ENCODE peak calls at places on chromosomes 16 and 17, in six cellular contexts. O is HCT116; G is activated T-cell treated with anti-CD3 and anti-CD28 coated beads, Interleukin-2, amount 50 U/mL, for 24 hours; P is ELF-1; T is GM23338; X is progenitor cell of endocrine pancreas. F is an unnamed sample.

GRCh38 chr16:27344707-27345106 is 30.9 kb downstream of the IL4R start:
- DNase-seq in T (no peak), P (no peak), O (no peak), G (no peak), X (no peak), F (no peak)

GRCh38 chr17:1298616-1299015 is 19.2 kb downstream of the TRARG1 start:
- DNase-seq in X (peak), G (peak), T (peak), O (no peak), P (peak), F (peak)

GRCh38 chr16:73232555-73233422 is 184.9 kb upstream of the ZFHX3 start:
- DNase-seq in T (no peak), X (peak), P (peak), O (peak), G (no peak), F (no peak)

GRCh38 chr16:84550096-84550495 is 45.6 kb upstream of the MEAK7 start:
- DNase-seq in O (no peak), P (no peak), X (no peak), G (peak), T (no peak), F (no peak)

GRCh38 chr17:76265624-76266243 is 586 bp downstream of the UBALD2 start:
- DNase-seq in O (no peak), X (peak), P (peak), T (peak), G (peak), F (peak)

GRCh38 chr16:11914759-11915643 is 755 bp downstream of the GSPT1 start:
- DNase-seq in X (no peak), P (peak), O (no peak), G (peak), T (peak), F (peak)

GRCh38 chr17:45409659-45410076 is 23.0 kb downstream of the ARHGAP27 start:
- DNase-seq in P (no peak), T (no peak), O (no peak), X (no peak), G (peak), F (peak)

GRCh38 chr16:28872952-28873351 is 5.3 kb upstream of the ATP2A1 start:
- DNase-seq in O (no peak), G (no peak), T (no peak), P (no peak), X (no peak), F (peak)

GRCh38 chr17:48055531-48056245 is 7.5 kb downstream of the NFE2L1 start:
- DNase-seq in O (peak), T (peak), X (no peak), G (peak), P (peak), F (peak)

GRCh38 chr17:79950711-79951110 is 85.0 kb downstream of the TBC1D16 start:
- DNase-seq in T (peak), P (peak), O (no peak), X (no peak), G (peak), F (peak)

GRCh38 chr16:46801428-46802049 is 29.4 kb downstream of the C16orf87 start:
- DNase-seq in G (no peak), P (no peak), X (no peak), O (no peak), T (peak), F (peak)

GRCh38 chr16:50267651-50268050 is 1.3 kb downstream of the ADCY7 start:
- DNase-seq in T (no peak), G (peak), O (no peak), P (no peak), X (no peak), F (peak)

GRCh38 chr17:44473367-44473766 is 29.8 kb downstream of the GPATCH8 start:
- DNase-seq in P (no peak), X (no peak), G (no peak), T (no peak), O (no peak), F (no peak)

GRCh38 chr16:12405083-12405482 is 398.6 kb downstream of the CPPED1 start:
- DNase-seq in G (no peak), T (no peak), O (no peak), P (no peak), X (no peak), F (no peak)

GRCh38 chr17:72122668-72123495 is 2.1 kb downstream of the SOX9 start:
- DNase-seq in P (peak), X (peak), T (peak), O (no peak), G (no peak), F (peak)

GRCh38 chr17:38590988-38591758 is 14.6 kb downstream of the SRCIN1 start:
- DNase-seq in P (peak), X (no peak), O (no peak), G (no peak), T (no peak), F (no peak)

GRCh38 chr17:40355123-40355803 is 9.3 kb downstream of the GJD3 start:
- DNase-seq in O (no peak), X (peak), T (peak), P (peak), G (peak), F (peak)

GRCh38 chr17:978110-979093 is 1.2 kb downstream of the NXN start:
- DNase-seq in T (no peak), P (peak), X (peak), O (no peak), G (peak), F (peak)

GRCh38 chr17:29936724-29937123 is 4.7 kb upstream of the EFCAB5 start:
- DNase-seq in X (no peak), G (no peak), P (no peak), T (no peak), O (no peak), F (no peak)

GRCh38 chr16:20997147-20997546 is 96.6 kb downstream of the LYRM1 start:
- DNase-seq in P (no peak), G (no peak), T (no peak), X (no peak), O (no peak), F (no peak)

GRCh38 chr16:47847220-47847970 is 308.4 kb downstream of the ABCC12 start:
- DNase-seq in T (no peak), P (no peak), O (no peak), X (no peak), G (no peak), F (no peak)

GRCh38 chr16:1579214-1579613 is 32.7 kb downstream of the IFT140 start:
- DNase-seq in P (no peak), X (no peak), T (no peak), O (no peak), G (no peak), F (no peak)

GRCh38 chr16:51041546-51041945 is 109.5 kb downstream of the SALL1 start:
- DNase-seq in X (no peak), P (no peak), G (no peak), O (no peak), T (no peak), F (no peak)

GRCh38 chr17:52124993-52125392 is 33.5 kb downstream of the CA10 start:
- DNase-seq in G (no peak), P (no peak), X (no peak), T (no peak), O (no peak), F (no peak)

GRCh38 chr17:73521376-73521775 is 122.9 kb downstream of the SDK2 start:
- DNase-seq in G (no peak), X (no peak), O (no peak), P (no peak), T (no peak), F (no peak)

F was measured in H7.